ENCODE peak calls at places on chromosomes 4 and X, in five cellular contexts. L is ovary, V is uterus, G is tibial nerve, A is breast epithelium. I is an unnamed sample. For H3K9me3, the result is how much of the 10 kb centered on the place peaks cover.

GRCh38 chr4:10006236-10006603 is 15.1 kb downstream of the SLC2A9 start:
- DNase-seq in L (no peak), V (no peak), G (peak), A (peak), I (peak)

GRCh38 chr4:10734697-10735096 is 50.1 kb upstream of the CLNK start:
- DNase-seq in L (no peak), V (no peak), G (no peak), A (no peak), I (no peak)

GRCh38 chrX:125205918-125206665 is 113.6 kb upstream of the TEX13C start:
- DNase-seq in L (no peak), V (no peak), G (no peak), A (no peak), I (peak)

GRCh38 chr4:108048157-108048556 is 58.5 kb downstream of the HADH start:
- DNase-seq in L (no peak), V (no peak), G (no peak), A (no peak), I (no peak)

GRCh38 chrX:77087529-77088169 is 359.5 kb upstream of the FGF16 start:
- DNase-seq in L (no peak), V (no peak), G (peak), A (no peak), I (peak)

GRCh38 chrX:136353519-136354095 is 52.8 kb downstream of the ADGRG4 start:
- DNase-seq in L (no peak), V (no peak), G (no peak), A (peak), I (no peak)

GRCh38 chrX:104482757-104483156 is 83.2 kb upstream of the IL1RAPL2 start:
- DNase-seq in L (no peak), V (no peak), G (no peak), A (no peak), I (no peak)

GRCh38 chrX:38968344-38968743 is 167.1 kb downstream of the MID1IP1 start:
- DNase-seq in L (no peak), V (no peak), G (no peak), A (no peak), I (no peak)

GRCh38 chr4:71025654-71026053 is 32.2 kb downstream of the DCK start:
- DNase-seq in L (no peak), V (no peak), G (no peak), A (no peak), I (no peak)

GRCh38 chrX:19630228-19630627 is 114.9 kb upstream of the MAP3K15 start:
- DNase-seq in L (no peak), V (no peak), G (no peak), A (no peak), I (no peak)

GRCh38 chrX:153562546-153562945 is 36.4 kb downstream of the CCNQ start:
- DNase-seq in L (no peak), V (no peak), G (no peak), A (no peak), I (no peak)

GRCh38 chr4:7369511-7369910 is 65.2 kb downstream of the PSAPL1 start:
- DNase-seq in L (no peak), V (no peak), G (no peak), A (no peak), I (no peak)

DNA sequence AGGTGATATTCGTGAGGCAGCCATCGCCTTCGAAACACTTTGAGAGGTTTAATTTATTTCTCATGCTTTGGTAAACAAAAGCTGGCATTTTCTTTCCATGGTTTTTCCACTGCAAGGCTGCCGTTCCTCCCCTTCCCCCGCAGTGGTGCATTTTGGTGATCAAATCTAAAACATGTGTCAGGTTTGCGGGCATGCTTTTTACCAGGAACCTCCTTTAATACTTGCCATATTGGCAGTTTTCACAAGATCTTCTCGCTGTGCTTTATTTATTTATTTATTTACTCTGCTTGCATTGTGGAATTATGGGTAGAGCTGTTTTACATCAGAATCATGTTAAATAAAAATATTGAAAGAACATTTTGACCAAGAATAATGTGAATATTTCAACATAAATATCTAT is 54.2 kb downstream of the STOX2 start:
- DNase-seq in L (no peak), V (no peak), G (no peak), A (no peak), I (no peak)
- TF ChIP-seq POLR2A in L (no peak), V (no peak), G (no peak), A (no peak), I (no peak)

GRCh38 chrX:21658746-21659145 is 616 bp upstream of the KLHL34 start:
- DNase-seq in L (no peak), V (no peak), G (no peak), A (no peak), I (no peak)
- H3K27ac ChIP-seq in L (no peak), V (no peak), G (no peak), A (no peak), I (no peak)

GRCh38 chr4:54027311-54027710 is 37.1 kb downstream of the CHIC2 start:
- DNase-seq in L (no peak), V (no peak), G (no peak), A (no peak), I (no peak)

DNA sequence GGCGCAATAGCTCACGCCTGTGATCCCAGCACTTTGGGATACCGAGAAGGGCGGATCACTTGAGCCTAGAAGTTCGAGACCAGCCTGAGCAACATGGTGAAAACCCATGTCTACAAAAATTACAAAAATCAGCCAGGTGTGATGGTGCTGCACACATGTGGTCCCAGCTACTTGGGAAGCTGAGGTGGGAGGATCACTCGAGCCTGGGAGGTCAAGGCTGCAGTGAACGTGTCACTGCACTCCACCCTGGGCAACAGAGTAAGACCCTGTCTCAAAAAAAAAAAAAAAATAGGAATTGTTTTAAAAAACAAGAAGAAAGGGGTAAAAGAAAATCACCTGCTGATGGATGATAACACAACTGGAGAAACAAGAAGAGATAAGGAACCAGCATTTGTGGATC is 38.8 kb downstream of the CHIC2 start:
- DNase-seq in L (no peak), V (no peak), G (no peak), A (no peak), I (no peak)
- H3K9me3 ChIP-seq in L (under half), V (under half), G (under half), A (under half), I (under half)

GRCh38 chrX:108439961-108440696 is 491 bp downstream of the COL4A5 start:
- DNase-seq in L (peak), V (peak), G (no peak), A (no peak), I (peak)

GRCh38 chrX:108437354-108437753 is 868 bp downstream of the COL4A6 start:
- DNase-seq in L (no peak), V (no peak), G (no peak), A (no peak), I (no peak)

GRCh38 chrX:108435261-108435660 is 3.0 kb downstream of the COL4A6 start:
- DNase-seq in L (no peak), V (no peak), G (no peak), A (no peak), I (no peak)

GRCh38 chrX:108439434-108439883 is at the start of gene COL4A5:
- DNase-seq in L (peak), V (peak), G (peak), A (peak), I (peak)

DNA sequence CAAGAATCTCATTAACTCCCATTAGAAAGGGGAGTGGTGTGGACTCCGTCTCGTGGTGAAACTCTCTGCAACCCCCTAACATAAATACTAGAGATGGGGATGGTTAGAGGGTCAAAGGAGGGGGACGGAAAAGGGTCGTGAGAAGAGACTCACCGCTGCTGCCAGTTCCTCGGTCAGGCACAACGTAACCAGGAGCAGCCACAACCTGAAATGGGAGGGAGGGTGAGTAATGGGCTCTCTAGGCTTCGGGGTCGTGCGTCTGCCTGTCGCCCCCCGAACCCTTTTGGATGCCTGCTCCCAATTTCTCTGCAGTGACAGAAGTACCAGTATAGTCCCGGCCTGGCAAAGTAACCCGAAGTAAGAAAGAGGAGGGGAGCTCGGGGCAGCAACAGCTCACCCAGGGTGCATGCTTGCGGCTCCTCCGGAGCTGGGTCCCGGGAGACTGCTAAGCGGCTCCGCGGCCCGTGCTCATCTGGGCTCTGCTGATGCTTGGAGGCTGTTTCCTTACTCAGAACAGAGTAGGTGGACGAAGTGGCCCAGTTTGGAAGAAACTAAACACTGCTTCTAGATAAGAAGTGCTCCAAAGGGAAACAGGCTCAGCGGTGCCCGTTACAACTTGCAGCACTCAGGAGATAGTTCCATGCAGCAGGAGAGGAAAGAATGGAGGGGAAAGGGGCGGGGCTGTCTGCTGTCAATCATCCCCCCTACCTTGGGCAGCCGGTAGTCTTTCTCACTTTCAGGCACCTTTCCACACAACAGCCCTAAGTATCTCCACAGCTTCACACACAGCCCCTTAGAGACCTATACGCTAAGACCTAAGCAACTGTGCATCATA is at the start of gene COL4A6:
- DNase-seq in L (peak), V (peak), G (no peak), A (no peak), I (no peak)
- TF ChIP-seq POLR2A in L (no peak), V (no peak), G (no peak), A (no peak), I (no peak)

GRCh38 chr4:151256134-151256533 is 20.8 kb upstream of the PRSS48 start:
- DNase-seq in L (no peak), V (no peak), G (no peak), A (no peak), I (no peak)
- H3K27ac ChIP-seq in L (no peak), V (no peak), G (no peak), A (no peak), I (no peak)

DNA sequence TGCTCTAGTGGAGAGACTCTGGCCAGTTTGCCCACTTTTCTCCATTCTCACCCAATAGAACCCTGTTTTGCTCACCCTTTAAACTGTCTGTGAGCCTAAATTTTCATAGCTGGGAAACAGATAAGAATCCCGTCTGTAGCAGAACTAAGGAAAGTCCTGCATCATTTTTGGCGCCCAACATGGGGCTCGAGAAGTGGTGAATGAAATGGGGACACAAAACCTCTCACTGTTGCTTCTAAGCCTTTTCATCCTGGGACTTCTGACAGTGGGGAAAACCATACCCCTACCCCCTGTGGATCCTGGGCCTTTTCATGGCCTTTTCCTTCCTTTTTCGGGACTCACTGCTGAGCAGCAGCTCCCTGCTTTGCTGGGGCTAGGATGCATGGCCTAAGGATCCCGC is 189.9 kb downstream of the INPP4B start:
- DNase-seq in L (no peak), V (no peak), G (no peak), A (no peak), I (no peak)
- H3K9me3 ChIP-seq in L (under half), V (under half), G (under half), A (half or more), I (under half)

I was measured in adrenal gland.